ENCODE peak calls at places on chromosome 20, in six cellular contexts. One of them, this sample, is unnamed.

GRCh38 chr20:24753136-24753535 is 195.9 kb upstream of the CST7 start:
- DNase-seq in neuronal stem cell: no peak
- DNase-seq in IMR-90: no peak
- DNase-seq in H9: peak; percentile 17
- DNase-seq in H1: no peak
- DNase-seq in mesenchymal stem cell: no peak
- DNase-seq in this sample: no peak

GRCh38 chr20:25148181-25148981 is 47.1 kb upstream of the ENTPD6 start:
- DNase-seq in H1: no peak
- DNase-seq in neuronal stem cell: no peak
- DNase-seq in IMR-90: peak; percentile 51
- DNase-seq in mesenchymal stem cell: peak; percentile 30
- DNase-seq in H9: peak; percentile 56
- DNase-seq in this sample: no peak

GRCh38 chr20:48794360-48794759 is 33.4 kb downstream of the PREX1 start:
- DNase-seq in neuronal stem cell: peak; percentile 46
- DNase-seq in H1: no peak
- DNase-seq in H9: peak; percentile 54
- DNase-seq in mesenchymal stem cell: no peak
- DNase-seq in IMR-90: no peak
- DNase-seq in this sample: no peak

GRCh38 chr20:44495257-44495656 is 19.6 kb downstream of the TTPAL start:
- DNase-seq in IMR-90: peak; percentile 87
- DNase-seq in neuronal stem cell: no peak
- DNase-seq in H1: no peak
- DNase-seq in H9: no peak
- DNase-seq in mesenchymal stem cell: peak; percentile 94
- DNase-seq in this sample: no peak

GRCh38 chr20:61313396-61313795 is 61.3 kb downstream of the CDH4 start:
- DNase-seq in neuronal stem cell: no peak
- DNase-seq in mesenchymal stem cell: no peak
- DNase-seq in IMR-90: no peak
- DNase-seq in H9: no peak
- DNase-seq in H1: no peak
- DNase-seq in this sample: no peak

GRCh38 chr20:43991982-43992381 is 77.3 kb downstream of the TOX2 start:
- DNase-seq in H9: no peak
- DNase-seq in mesenchymal stem cell: no peak
- DNase-seq in neuronal stem cell: no peak
- DNase-seq in IMR-90: no peak
- DNase-seq in H1: no peak
- DNase-seq in this sample: no peak

GRCh38 chr20:17887331-17888030 is 81.1 kb downstream of the SNX5 start:
- DNase-seq in H1: no peak
- DNase-seq in IMR-90: no peak
- DNase-seq in H9: no peak
- DNase-seq in mesenchymal stem cell: no peak
- DNase-seq in neuronal stem cell: no peak
- DNase-seq in this sample: no peak

GRCh38 chr20:11338506-11339306 is 579.0 kb upstream of the BTBD3 start:
- DNase-seq in mesenchymal stem cell: peak; percentile 38
- DNase-seq in H9: no peak
- DNase-seq in H1: no peak
- DNase-seq in neuronal stem cell: no peak
- DNase-seq in IMR-90: peak; percentile 74
- DNase-seq in this sample: no peak

GRCh38 chr20:9520096-9520495 is 5.7 kb downstream of the LAMP5 start:
- DNase-seq in mesenchymal stem cell: no peak
- DNase-seq in IMR-90: no peak
- DNase-seq in H9: no peak
- DNase-seq in neuronal stem cell: no peak
- DNase-seq in H1: no peak
- DNase-seq in this sample: no peak

GRCh38 chr20:49814057-49814675 is 1.5 kb downstream of the SLC9A8 start:
- DNase-seq in mesenchymal stem cell: no peak
- DNase-seq in neuronal stem cell: no peak
- DNase-seq in IMR-90: no peak
- DNase-seq in H9: no peak
- DNase-seq in H1: no peak
- DNase-seq in this sample: no peak

GRCh38 chr20:20521736-20522135 is 153.8 kb downstream of the INSM1 start:
- DNase-seq in H1: no peak
- DNase-seq in IMR-90: no peak
- DNase-seq in neuronal stem cell: no peak
- DNase-seq in H9: no peak
- DNase-seq in mesenchymal stem cell: peak; percentile 15
- DNase-seq in this sample: no peak

GRCh38 chr20:38180781-38181180 is 15.7 kb upstream of the TGM2 start:
- DNase-seq in H1: no peak
- DNase-seq in mesenchymal stem cell: no peak
- DNase-seq in neuronal stem cell: no peak
- DNase-seq in IMR-90: peak; percentile 42
- DNase-seq in H9: no peak
- DNase-seq in this sample: peak; percentile 84
- H3K14ac ChIP-seq in H1: no peak overlapping the region
- H3K14ac ChIP-seq in mesenchymal stem cell: no peak overlapping the region
- H3K14ac ChIP-seq in neuronal stem cell: no peak overlapping the region
- H3K14ac ChIP-seq in IMR-90: no peak overlapping the region
- H3K14ac ChIP-seq in H9: no peak overlapping the region
- H3K14ac ChIP-seq in this sample: peak overlapping the region; percentile 75

GRCh38 chr20:1225729-1226313 is at the start of gene RAD21L1:
- DNase-seq in H9: peak; percentile 95
- DNase-seq in mesenchymal stem cell: peak; percentile 80
- DNase-seq in neuronal stem cell: peak; percentile 81
- DNase-seq in H1: peak; percentile 65
- DNase-seq in IMR-90: peak; percentile 60
- DNase-seq in this sample: peak; percentile 59
- H3K18ac ChIP-seq in H9: peak within 1 kb of the TSS; percentile 83
- H3K18ac ChIP-seq in mesenchymal stem cell: peak within 1 kb of the TSS; percentile 95
- H3K18ac ChIP-seq in neuronal stem cell: peak within 1 kb of the TSS; percentile 93
- H3K18ac ChIP-seq in H1: peak within 1 kb of the TSS; percentile 48
- H3K18ac ChIP-seq in IMR-90: peak within 1 kb of the TSS; percentile 23
- H3K18ac ChIP-seq in this sample: peak within 1 kb of the TSS; percentile 91

GRCh38 chr20:53529658-53530057 is 64.0 kb downstream of the ZNF217 start:
- DNase-seq in mesenchymal stem cell: no peak
- DNase-seq in neuronal stem cell: no peak
- DNase-seq in H9: no peak
- DNase-seq in IMR-90: no peak
- DNase-seq in H1: no peak
- DNase-seq in this sample: no peak
- H3K4ac ChIP-seq in mesenchymal stem cell: no peak overlapping the region
- H3K4ac ChIP-seq in neuronal stem cell: no peak overlapping the region
- H3K4ac ChIP-seq in H9: no peak overlapping the region
- H3K4ac ChIP-seq in IMR-90: no peak overlapping the region
- H3K4ac ChIP-seq in H1: no peak overlapping the region
- H3K4ac ChIP-seq in this sample: no peak overlapping the region

DNA sequence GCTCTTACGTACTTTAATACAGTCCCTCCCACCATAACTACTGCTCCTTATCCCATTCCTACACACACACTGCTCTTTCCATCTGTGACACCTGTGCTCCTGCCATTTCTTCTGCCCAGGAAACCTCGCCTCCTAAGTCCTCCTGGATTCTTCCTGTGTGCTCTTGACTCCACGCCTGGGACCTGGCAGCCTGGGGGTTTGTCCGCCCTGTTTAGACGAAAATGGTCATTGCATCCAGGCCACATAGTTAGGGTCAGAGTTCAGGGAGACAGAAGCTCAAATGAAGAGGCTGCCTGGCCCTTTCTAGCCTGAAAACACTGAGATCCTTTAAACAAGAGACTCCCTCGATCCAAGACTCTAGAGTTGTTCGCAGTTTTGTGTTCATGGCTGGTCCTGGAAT is 17.4 kb upstream of the CTNNBL1 start:
- DNase-seq in neuronal stem cell: no peak
- DNase-seq in mesenchymal stem cell: no peak
- DNase-seq in H9: no peak
- DNase-seq in H1: no peak
- DNase-seq in IMR-90: no peak
- DNase-seq in this sample: no peak
- H3K14ac ChIP-seq in neuronal stem cell: no peak overlapping the region
- H3K14ac ChIP-seq in mesenchymal stem cell: no peak overlapping the region
- H3K14ac ChIP-seq in H9: no peak overlapping the region
- H3K14ac ChIP-seq in H1: no peak overlapping the region
- H3K14ac ChIP-seq in IMR-90: no peak overlapping the region
- H3K14ac ChIP-seq in this sample: no peak overlapping the region

GRCh38 chr20:58898629-58899028 is 46.1 kb downstream of the GNAS start:
- DNase-seq in H9: no peak
- DNase-seq in neuronal stem cell: no peak
- DNase-seq in H1: no peak
- DNase-seq in IMR-90: no peak
- DNase-seq in mesenchymal stem cell: no peak
- DNase-seq in this sample: no peak

GRCh38 chr20:58902003-58902402 is 49.5 kb downstream of the GNAS start:
- DNase-seq in IMR-90: no peak
- DNase-seq in H1: no peak
- DNase-seq in neuronal stem cell: no peak
- DNase-seq in mesenchymal stem cell: no peak
- DNase-seq in H9: no peak
- DNase-seq in this sample: no peak

GRCh38 chr20:58900292-58900931 is 47.9 kb downstream of the GNAS start:
- DNase-seq in H9: no peak
- DNase-seq in H1: no peak
- DNase-seq in IMR-90: no peak
- DNase-seq in mesenchymal stem cell: no peak
- DNase-seq in neuronal stem cell: no peak
- DNase-seq in this sample: peak; percentile 26

GRCh38 chr20:58897493-58897892 is 45.0 kb downstream of the GNAS start:
- DNase-seq in H1: no peak
- DNase-seq in neuronal stem cell: no peak
- DNase-seq in H9: no peak
- DNase-seq in mesenchymal stem cell: no peak
- DNase-seq in IMR-90: no peak
- DNase-seq in this sample: no peak

DNA sequence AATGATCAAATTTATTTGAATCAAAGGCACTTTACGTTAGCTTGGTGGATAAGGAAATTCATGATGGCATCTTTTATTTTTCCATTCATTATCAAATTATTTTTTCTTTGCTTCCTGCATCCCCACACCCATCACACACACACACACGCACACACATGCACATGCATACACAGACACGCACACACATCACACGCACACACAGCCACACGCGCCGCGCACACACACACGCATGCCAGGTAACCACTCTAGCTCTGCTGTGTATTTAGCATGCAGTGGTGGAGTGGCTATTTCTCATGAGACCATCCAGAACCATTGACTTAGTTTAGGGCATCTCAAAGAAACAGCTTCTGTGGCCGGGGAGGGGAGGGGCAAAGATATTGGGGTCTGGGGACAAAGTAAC is 47.0 kb downstream of the GNAS start:
- DNase-seq in H9: no peak
- DNase-seq in IMR-90: no peak
- DNase-seq in neuronal stem cell: no peak
- DNase-seq in mesenchymal stem cell: no peak
- DNase-seq in H1: no peak
- DNase-seq in this sample: no peak
- H3K18ac ChIP-seq in H9: no peak overlapping the region
- H3K18ac ChIP-seq in IMR-90: no peak overlapping the region
- H3K18ac ChIP-seq in neuronal stem cell: peak overlapping the region; percentile 92
- H3K18ac ChIP-seq in mesenchymal stem cell: no peak overlapping the region
- H3K18ac ChIP-seq in H1: no peak overlapping the region
- H3K18ac ChIP-seq in this sample: no peak overlapping the region

GRCh38 chr20:22944062-22944461 is 91.0 kb upstream of the SSTR4 start:
- DNase-seq in H9: no peak
- DNase-seq in neuronal stem cell: no peak
- DNase-seq in IMR-90: no peak
- DNase-seq in H1: no peak
- DNase-seq in mesenchymal stem cell: no peak
- DNase-seq in this sample: no peak
- H3K4ac ChIP-seq in H9: no peak overlapping the region
- H3K4ac ChIP-seq in neuronal stem cell: no peak overlapping the region
- H3K4ac ChIP-seq in IMR-90: no peak overlapping the region
- H3K4ac ChIP-seq in H1: no peak overlapping the region
- H3K4ac ChIP-seq in mesenchymal stem cell: no peak overlapping the region
- H3K4ac ChIP-seq in this sample: no peak overlapping the region

DNA sequence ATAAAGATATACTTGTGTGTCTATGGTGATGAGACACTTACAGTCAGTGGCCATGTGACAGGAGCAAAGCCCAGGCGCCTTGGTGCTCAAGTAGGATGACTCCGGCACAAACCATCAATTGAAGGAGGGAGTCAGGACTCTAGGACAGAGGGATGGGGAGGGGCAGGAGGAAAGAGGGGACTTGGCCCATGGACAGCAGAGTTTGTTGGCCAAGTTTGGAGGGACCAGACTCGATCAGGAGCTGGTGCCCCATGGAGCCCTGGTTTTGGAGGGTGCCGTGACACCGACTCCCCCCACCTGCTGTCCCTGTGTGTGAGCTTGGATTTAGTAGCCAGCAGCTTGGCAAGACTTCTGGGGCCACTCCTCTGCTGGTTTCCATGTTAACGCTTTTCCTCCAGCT is 66.1 kb downstream of the ADNP start:
- DNase-seq in H9: no peak
- DNase-seq in neuronal stem cell: no peak
- DNase-seq in H1: no peak
- DNase-seq in IMR-90: no peak
- DNase-seq in mesenchymal stem cell: no peak
- DNase-seq in this sample: no peak
- H3K14ac ChIP-seq in H9: no peak overlapping the region
- H3K14ac ChIP-seq in neuronal stem cell: no peak overlapping the region
- H3K14ac ChIP-seq in H1: no peak overlapping the region
- H3K14ac ChIP-seq in IMR-90: no peak overlapping the region
- H3K14ac ChIP-seq in mesenchymal stem cell: no peak overlapping the region
- H3K14ac ChIP-seq in this sample: no peak overlapping the region

This sample was measured in trophoblast cell.